ENCODE peak calls at places on chromosomes 12 and 14, in nine cellular contexts. K, F, Z, G, L, M, P, Q and O are unnamed samples.
A peak's percentile ranks its signal among the peaks of the same experiment; 100 is the strongest.

GRCh38 chr12:30427555-30427954 is 268.1 kb downstream of the IPO8 start:
- DNase-seq in M (no peak), P (no peak), K (no peak), G (no peak), F (no peak), L (no peak), Q (no peak), Z (no peak), O (no peak)

GRCh38 chr12:109759076-109759420 is 45.4 kb downstream of the FAM222A start:
- DNase-seq in L (no peak), G (no peak), F (no peak), Q (no peak), K (no peak), P (peak; percentile 12), Z (no peak), M (no peak), O (no peak)

GRCh38 chr14:100824156-100824555 is 1.8 kb upstream of the MEG3 start:
- DNase-seq in Q (no peak), F (no peak), G (peak; percentile 76), K (no peak), P (no peak), M (peak; percentile 60), Z (no peak), L (peak; percentile 68), O (peak; percentile 26)

GRCh38 chr12:127083028-127083949 is 1183.7 kb upstream of the TMEM132C start:
- DNase-seq in F (no peak), L (peak; percentile 88), M (no peak), Z (no peak), G (peak; percentile 37), K (peak; percentile 68), P (no peak), Q (peak; percentile 36), O (no peak)

GRCh38 chr12:126663304-126664094 is 1598.3 kb downstream of the AACS start:
- DNase-seq in K (no peak), Q (no peak), F (no peak), M (no peak), Z (no peak), G (no peak), L (peak; percentile 43), P (no peak), O (no peak)

GRCh38 chr14:65334765-65335411 is 77.6 kb upstream of the FUT8 start:
- DNase-seq in P (no peak), L (no peak), F (no peak), G (no peak), M (no peak), Q (no peak), K (no peak), Z (no peak), O (no peak)

GRCh38 chr14:53539489-53540126 is 386.5 kb upstream of the DDHD1 start:
- DNase-seq in K (peak; percentile 77), Z (peak; percentile 41), F (peak; percentile 38), P (peak; percentile 75), Q (peak; percentile 29), L (peak; percentile 90), G (peak; percentile 49), M (peak; percentile 76), O (peak; percentile 32)

GRCh38 chr14:101499080-101499479 is 62.2 kb upstream of the DIO3 start:
- DNase-seq in P (peak; percentile 38), M (peak; percentile 15), F (no peak), Q (no peak), Z (no peak), K (no peak), G (peak; percentile 31), L (no peak), O (no peak)

GRCh38 chr14:91284146-91284790 is 39.8 kb upstream of the GPR68 start:
- DNase-seq in F (no peak), G (peak; percentile 98), K (peak; percentile 87), P (no peak), L (peak; percentile 67), Q (peak; percentile 93), Z (no peak), M (no peak), O (no peak)

GRCh38 chr12:109951136-109951535 is 45.0 kb downstream of the GIT2 start:
- DNase-seq in M (no peak), Z (no peak), G (peak; percentile 84), K (peak; percentile 45), F (no peak), Q (peak; percentile 86), P (no peak), L (peak; percentile 89), O (no peak)

GRCh38 chr14:89012272-89013097 is 188.0 kb downstream of the TTC8 start:
- DNase-seq in K (no peak), L (no peak), G (no peak), P (no peak), F (no peak), M (no peak), Z (no peak), Q (no peak), O (no peak)

GRCh38 chr14:55654233-55654632 is 74.2 kb downstream of the KTN1 start:
- DNase-seq in Q (no peak), F (no peak), L (no peak), P (no peak), K (no peak), M (no peak), Z (no peak), G (no peak), O (no peak)